ENCODE peak calls at places on chromosomes 5 and 9, in nine cellular contexts. A is GM12878; V is fibroblast of lung; J is osteocyte; I is endothelial cell; H is B cell; C is CD8-positive, alpha-beta T cell; M is HFF-Myc; Y is left lung. T is an unnamed sample.

GRCh38 chr9:122897969-122898368 is 7.2 kb downstream of the RC3H2 start:
- DNase-seq in A (no peak), V (no peak), J (no peak), I (no peak), H (no peak), C (no peak), M (no peak), Y (no peak), T (no peak)

GRCh38 chr9:133892193-133892920 is 99.8 kb downstream of the VAV2 start:
- DNase-seq in A (no peak), V (no peak), J (no peak), I (no peak), H (no peak), C (no peak), M (no peak), Y (no peak), T (no peak)

GRCh38 chr9:127099664-127100063 is 22.8 kb downstream of the ANGPTL2 start:
- DNase-seq in A (no peak), V (no peak), J (no peak), I (no peak), H (no peak), C (no peak), M (no peak), Y (no peak), T (no peak)

GRCh38 chr9:120783611-120784047 is 9.6 kb downstream of the FBXW2 start:
- DNase-seq in A (no peak), V (peak; percentile 45), J (no peak), I (no peak), H (no peak), C (no peak), M (no peak), Y (no peak), T (peak; percentile 44)

GRCh38 chr5:175124251-175124813 is 319.6 kb downstream of the DRD1 start:
- DNase-seq in A (no peak), V (no peak), J (no peak), I (no peak), H (no peak), C (no peak), M (no peak), Y (no peak), T (no peak)

GRCh38 chr9:121285835-121286687 is 18.1 kb downstream of the GSN start:
- DNase-seq in A (no peak), V (peak; percentile 63), J (no peak), I (no peak), H (no peak), C (no peak), M (no peak), Y (peak; percentile 63), T (peak; percentile 80)

GRCh38 chr9:107178302-107178701 is 104.8 kb upstream of the RAD23B start:
- DNase-seq in A (no peak), V (peak; percentile 25), J (no peak), I (no peak), H (no peak), C (no peak), M (no peak), Y (no peak), T (no peak)

GRCh38 chr5:16784088-16784487 is 152.0 kb downstream of the MYO10 start:
- DNase-seq in A (no peak), V (peak; percentile 58), J (no peak), I (no peak), H (no peak), C (no peak), M (no peak), Y (no peak), T (peak; percentile 62)

GRCh38 chr5:176543428-176544182 is 5.5 kb upstream of the CDHR2 start:
- DNase-seq in A (no peak), V (peak; percentile 47), J (no peak), I (no peak), H (peak; percentile 87), C (peak; percentile 76), M (no peak), Y (peak; percentile 74), T (no peak)

GRCh38 chr5:150918613-150919012 is 13.8 kb upstream of the ZNF300 start:
- DNase-seq in A (no peak), V (no peak), J (no peak), I (no peak), H (no peak), C (no peak), M (peak; percentile 19), Y (no peak), T (peak; percentile 85)

GRCh38 chr5:98810206-98810605 is 36.7 kb downstream of the RGMB start:
- DNase-seq in A (no peak), V (no peak), J (no peak), I (no peak), H (no peak), C (no peak), M (no peak), Y (no peak), T (no peak)

GRCh38 chr5:142798099-142798768 is 28.1 kb downstream of the ARHGAP26 start:
- DNase-seq in A (no peak), V (no peak), J (no peak), I (no peak), H (peak; percentile 48), C (peak; percentile 42), M (no peak), Y (peak; percentile 59), T (no peak)

GRCh38 chr5:111262153-111262552 is 38.0 kb downstream of the CAMK4 start:
- DNase-seq in A (no peak), V (no peak), J (no peak), I (no peak), H (no peak), C (no peak), M (no peak), Y (no peak), T (no peak)

GRCh38 chr5:131634666-131634995 is 398 bp downstream of the RAPGEF6 start:
- DNase-seq in A (no peak), V (peak; percentile 51), J (peak; percentile 86), I (peak; percentile 57), H (peak; percentile 78), C (peak; percentile 79), M (no peak), Y (peak; percentile 69), T (peak; percentile 33)

GRCh38 chr5:126971455-126972019 is 58.8 kb downstream of the MARCHF3 start:
- DNase-seq in A (no peak), V (no peak), J (no peak), I (no peak), H (no peak), C (no peak), M (no peak), Y (no peak), T (no peak)

DNA sequence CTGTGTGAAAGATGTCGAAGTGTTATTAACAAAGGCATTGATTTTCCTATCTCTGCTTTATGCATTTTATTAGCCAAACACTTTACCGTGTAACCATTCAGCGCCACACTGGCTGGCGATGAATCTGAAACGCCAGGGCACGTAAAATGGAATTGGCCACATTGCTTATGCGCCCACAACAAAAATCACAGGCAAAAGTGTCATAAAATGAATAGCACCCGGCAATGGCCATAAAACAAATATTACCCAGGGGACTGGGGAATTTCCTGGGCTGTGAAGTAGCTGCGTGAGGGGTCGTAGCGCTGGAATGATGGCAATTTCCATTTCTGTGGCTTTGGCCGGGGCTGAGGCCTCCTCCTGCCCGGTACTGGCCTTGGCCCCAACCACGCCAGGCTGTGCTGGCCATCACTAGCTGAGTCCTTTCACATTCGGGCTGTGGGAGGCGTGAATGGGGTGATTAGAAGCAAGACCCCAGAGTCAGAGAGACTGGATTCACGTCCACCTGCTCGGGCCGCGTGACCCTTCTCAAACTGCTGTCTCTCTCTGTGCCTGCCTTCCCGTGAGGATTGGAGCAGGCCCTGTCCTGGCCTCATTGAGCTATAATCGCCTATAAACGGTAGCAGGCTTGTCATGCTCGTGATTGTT is 254.5 kb downstream of the PBX3 start:
- DNase-seq in A (no peak), V (no peak), J (no peak), I (no peak), H (no peak), C (no peak), M (no peak), Y (no peak), T (no peak)
- TF ChIP-seq CTCF in A (no peak), V (no peak), J (no peak), I (no peak), H (no peak), C (no peak), M (no peak), Y (no peak), T (no peak)

GRCh38 chr5:119409235-119409815 is 43.0 kb upstream of the HSD17B4 start:
- DNase-seq in A (no peak), V (no peak), J (no peak), I (no peak), H (no peak), C (no peak), M (no peak), Y (no peak), T (no peak)
- TF ChIP-seq CTCF in A (peak; percentile 48), V (no peak), J (no peak), I (no peak), H (peak; percentile 17), C (no peak), M (no peak), Y (no peak), T (peak; percentile 44)

GRCh38 chr9:110750272-110750671 is 81.7 kb downstream of the MUSK start:
- DNase-seq in A (no peak), V (no peak), J (no peak), I (no peak), H (no peak), C (no peak), M (no peak), Y (no peak), T (no peak)

GRCh38 chr9:110752766-110753165 is 84.2 kb downstream of the MUSK start:
- DNase-seq in A (no peak), V (peak; percentile 96), J (no peak), I (no peak), H (no peak), C (no peak), M (peak; percentile 95), Y (no peak), T (peak; percentile 95)

GRCh38 chr9:110758201-110758600 is 89.6 kb downstream of the MUSK start:
- DNase-seq in A (no peak), V (no peak), J (no peak), I (no peak), H (no peak), C (no peak), M (no peak), Y (no peak), T (no peak)

GRCh38 chr9:110753734-110754231 is 85.2 kb downstream of the MUSK start:
- DNase-seq in A (no peak), V (peak; percentile 70), J (no peak), I (no peak), H (no peak), C (no peak), M (no peak), Y (no peak), T (no peak)

GRCh38 chr9:110755179-110755578 is 86.6 kb downstream of the MUSK start:
- DNase-seq in A (no peak), V (no peak), J (no peak), I (no peak), H (no peak), C (no peak), M (no peak), Y (no peak), T (no peak)
- TF ChIP-seq CTCF in A (no peak), V (no peak), J (no peak), I (no peak), H (no peak), C (no peak), M (no peak), Y (no peak), T (no peak)

DNA sequence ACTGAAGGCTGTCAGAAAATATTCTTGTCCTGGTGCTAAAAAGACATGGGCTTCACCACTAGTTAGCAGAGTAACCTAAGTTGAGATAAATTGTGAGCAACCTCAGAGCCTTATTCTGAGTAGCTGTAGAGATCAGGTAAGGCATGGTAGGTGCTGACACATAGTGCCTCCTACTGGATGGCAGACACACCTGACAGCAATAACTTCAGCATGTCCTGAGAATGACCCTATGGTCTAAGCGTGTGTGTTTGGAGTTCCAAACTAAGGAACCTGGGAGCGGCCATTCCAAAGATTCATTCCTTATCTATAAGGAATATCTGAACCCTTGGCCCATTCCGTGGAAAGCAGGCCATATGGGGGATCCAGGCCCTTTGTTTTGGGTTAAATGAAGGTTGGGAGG is 46.0 kb downstream of the SLC28A3 start:
- DNase-seq in A (no peak), V (no peak), J (no peak), I (no peak), H (no peak), C (no peak), M (no peak), Y (no peak), T (no peak)
- TF ChIP-seq CTCF in A (peak; percentile 55), V (no peak), J (no peak), I (no peak), H (no peak), C (no peak), M (peak; percentile 3), Y (no peak), T (peak; percentile 46)